ENCODE peak calls at places on chromosomes 16 and 17, in six cellular contexts. N, A, H, B, U and S are unnamed samples.

GRCh38 chr17:82216301-82217119 is 3.9 kb upstream of the CCDC57 start:
- DNase-seq in N (no peak), A (peak), H (peak), B (no peak), U (peak), S (no peak)

GRCh38 chr16:88688013-88688778 is 1.9 kb upstream of the SNAI3 start:
- DNase-seq in N (no peak), A (no peak), H (no peak), B (no peak), U (no peak), S (no peak)

GRCh38 chr16:89155184-89155679 is 16.3 kb upstream of the CDH15 start:
- DNase-seq in N (no peak), A (no peak), H (peak), B (no peak), U (no peak), S (no peak)

GRCh38 chr16:20023190-20023589 is 50.5 kb downstream of the GPR139 start:
- DNase-seq in N (no peak), A (no peak), H (no peak), B (peak), U (peak), S (peak)

GRCh38 chr17:77501101-77501566 is 360.4 kb downstream of the SEC14L1 start:
- DNase-seq in N (no peak), A (peak), H (no peak), B (peak), U (peak), S (peak)

GRCh38 chr17:60224064-60224463 is 74.3 kb downstream of the CA4 start:
- DNase-seq in N (no peak), A (no peak), H (no peak), B (no peak), U (no peak), S (no peak)

GRCh38 chr17:43591750-43592562 is 45.8 kb upstream of the ETV4 start:
- DNase-seq in N (no peak), A (no peak), H (peak), B (no peak), U (no peak), S (no peak)

GRCh38 chr17:28726912-28727726 is 1.1 kb upstream of the TLCD1 start:
- DNase-seq in N (no peak), A (peak), H (peak), B (peak), U (peak), S (peak)

GRCh38 chr16:55297910-55298175 is 26.2 kb upstream of the IRX6 start:
- DNase-seq in N (no peak), A (no peak), H (no peak), B (no peak), U (no peak), S (no peak)

GRCh38 chr17:30429155-30429554 is 48.1 kb upstream of the GOSR1 start:
- DNase-seq in N (no peak), A (no peak), H (no peak), B (no peak), U (no peak), S (no peak)

GRCh38 chr17:82924812-82925211 is 85.0 kb upstream of the ZNF750 start:
- DNase-seq in N (no peak), A (no peak), H (no peak), B (no peak), U (no peak), S (no peak)

GRCh38 chr16:87560428-87561199 is 41.7 kb upstream of the JPH3 start:
- DNase-seq in N (no peak), A (no peak), H (no peak), B (peak), U (peak), S (peak)

GRCh38 chr17:49843774-49844350 is 4.0 kb downstream of the TAC4 start:
- DNase-seq in N (no peak), A (no peak), H (no peak), B (peak), U (peak), S (peak)

GRCh38 chr17:42617956-42618431 is 8.5 kb downstream of the TUBG1 start:
- DNase-seq in N (no peak), A (no peak), H (no peak), B (no peak), U (peak), S (peak)

GRCh38 chr16:55711959-55712876 is 56.4 kb downstream of the SLC6A2 start:
- DNase-seq in N (no peak), A (peak), H (no peak), B (peak), U (peak), S (peak)

GRCh38 chr17:81509048-81509686 is 3.4 kb downstream of the ACTG1 start:
- DNase-seq in N (no peak), A (no peak), H (no peak), B (no peak), U (no peak), S (peak)

GRCh38 chr16:86761117-86761971 is 183.0 kb downstream of the FOXL1 start:
- DNase-seq in N (no peak), A (peak), H (no peak), B (peak), U (peak), S (peak)

GRCh38 chr17:44971776-44972483 is 3.8 kb upstream of the C1QL1 start:
- DNase-seq in N (no peak), A (no peak), H (no peak), B (peak), U (no peak), S (no peak)

GRCh38 chr16:71637398-71637797 is 11.4 kb downstream of the MARVELD3 start:
- DNase-seq in N (no peak), A (no peak), H (no peak), B (peak), U (no peak), S (no peak)

GRCh38 chr16:14405611-14406537 is 224.2 kb downstream of the PARN start:
- DNase-seq in N (no peak), A (no peak), H (peak), B (peak), U (peak), S (peak)

GRCh38 chr16:19589771-19590302 is 34.3 kb downstream of the VPS35L start:
- DNase-seq in N (no peak), A (no peak), H (no peak), B (no peak), U (no peak), S (no peak)

GRCh38 chr17:10993126-10993525 is 155.2 kb upstream of the PIRT start:
- DNase-seq in N (no peak), A (no peak), H (no peak), B (no peak), U (no peak), S (no peak)

GRCh38 chr16:70276392-70276791 is 12.9 kb downstream of the AARS1 start:
- DNase-seq in N (no peak), A (no peak), H (no peak), B (no peak), U (no peak), S (no peak)

GRCh38 chr17:41163828-41164227 is 3.3 kb upstream of the KRTAP4-4 start:
- DNase-seq in N (no peak), A (no peak), H (no peak), B (no peak), U (no peak), S (no peak)

GRCh38 chr17:250487-251300 is 69.2 kb upstream of the DOC2B start:
- DNase-seq in N (no peak), A (no peak), H (no peak), B (no peak), U (no peak), S (no peak)

GRCh38 chr16:1495281-1496262 is 2.4 kb downstream of the TELO2 start:
- DNase-seq in N (no peak), A (no peak), H (no peak), B (no peak), U (no peak), S (no peak)

GRCh38 chr16:19389246-19389645 is 28.4 kb upstream of the TMC5 start:
- DNase-seq in N (no peak), A (no peak), H (peak), B (peak), U (peak), S (peak)

GRCh38 chr16:59573528-59574271 is 839.6 kb upstream of the GOT2 start:
- DNase-seq in N (no peak), A (no peak), H (no peak), B (no peak), U (no peak), S (no peak)

GRCh38 chr17:66682293-66682692 is 152.6 kb upstream of the CACNG5 start:
- DNase-seq in N (no peak), A (no peak), H (no peak), B (no peak), U (no peak), S (no peak)

GRCh38 chr16:9332574-9333148 is 241.2 kb downstream of the HAPSTR1 start:
- DNase-seq in N (no peak), A (no peak), H (no peak), B (no peak), U (no peak), S (no peak)

GRCh38 chr17:20063665-20064648 is 54.8 kb downstream of the SPECC1 start:
- DNase-seq in N (no peak), A (no peak), H (peak), B (peak), U (no peak), S (no peak)

GRCh38 chr17:55564077-55564476 is 52.8 kb upstream of the SMIM36 start:
- DNase-seq in N (no peak), A (no peak), H (no peak), B (no peak), U (no peak), S (no peak)

GRCh38 chr16:81860310-81860709 is 81.2 kb downstream of the PLCG2 start:
- DNase-seq in N (no peak), A (no peak), H (no peak), B (no peak), U (no peak), S (no peak)

GRCh38 chr16:86772671-86773338 is 194.5 kb downstream of the FOXL1 start:
- DNase-seq in N (no peak), A (no peak), H (peak), B (no peak), U (no peak), S (no peak)

GRCh38 chr17:42894283-42895184 is 6.1 kb upstream of the G6PC1 start:
- DNase-seq in N (no peak), A (no peak), H (no peak), B (no peak), U (no peak), S (no peak)

GRCh38 chr16:12971216-12971615 is 69.8 kb downstream of the SHISA9 start:
- DNase-seq in N (no peak), A (no peak), H (no peak), B (no peak), U (no peak), S (no peak)

GRCh38 chr17:18161226-18162094 is 22.2 kb upstream of the ALKBH5 start:
- DNase-seq in N (no peak), A (no peak), H (no peak), B (no peak), U (no peak), S (no peak)